ENCODE peak calls at places on chromosomes 13 and 19, in nine cellular contexts. F is left cardiac atrium; M is neuronal stem cell; C is activated naive CD8-positive, alpha-beta T cell treated with anti-CD3 and anti-CD28 coated beads, Interleukin-2, amount 50 U/mL, for 24 hours; Y is activated naive CD4-positive, alpha-beta T cell treated with anti-CD3 and anti-CD28 coated beads for 36 hours; O is T-helper 2 cell; B is dorsolateral prefrontal cortex; K is B cell; Q is type B pancreatic cell. N is an unnamed sample.

GRCh38 chr13:48235100-48235813 is 2.3 kb downstream of the ITM2B start:
- DNase-seq in F (no peak), M (no peak), C (no peak), Y (peak), O (peak), B (peak), K (no peak), Q (no peak), N (no peak)

GRCh38 chr19:54154603-54155345 is 4.7 kb downstream of the LENG1 start:
- DNase-seq in F (no peak), M (no peak), C (no peak), Y (peak), O (peak), B (no peak), K (no peak), Q (no peak), N (no peak)

GRCh38 chr19:10289836-10290438 is at the start of gene ICAM5:
- DNase-seq in F (no peak), M (no peak), C (peak), Y (no peak), O (no peak), B (no peak), K (peak), Q (no peak), N (no peak)

GRCh38 chr13:76976929-76977328 is 15.0 kb upstream of the CLN5 start:
- DNase-seq in F (no peak), M (no peak), C (no peak), Y (no peak), O (no peak), B (no peak), K (no peak), Q (no peak), N (no peak)

GRCh38 chr13:22883262-22883840 is 297.4 kb upstream of the SGCG start:
- DNase-seq in F (no peak), M (no peak), C (no peak), Y (no peak), O (no peak), B (no peak), K (no peak), Q (no peak), N (no peak)

GRCh38 chr19:29681422-29682235 is 16.4 kb downstream of the PLEKHF1 start:
- DNase-seq in F (no peak), M (no peak), C (no peak), Y (no peak), O (no peak), B (no peak), K (no peak), Q (no peak), N (no peak)

GRCh38 chr19:28737021-28737525 is 475.9 kb downstream of the UQCRFS1 start:
- DNase-seq in F (no peak), M (no peak), C (no peak), Y (peak), O (no peak), B (no peak), K (no peak), Q (no peak), N (no peak)

GRCh38 chr19:35757231-35757748 is 461 bp upstream of the HSPB6 start:
- DNase-seq in F (peak), M (no peak), C (peak), Y (peak), O (no peak), B (peak), K (no peak), Q (no peak), N (no peak)

GRCh38 chr19:48900477-48901452 is 653 bp downstream of the NUCB1 start:
- DNase-seq in F (no peak), M (no peak), C (peak), Y (peak), O (no peak), B (no peak), K (no peak), Q (no peak), N (no peak)

GRCh38 chr19:43688059-43688763 is 18.2 kb upstream of the PLAUR start:
- DNase-seq in F (no peak), M (no peak), C (no peak), Y (no peak), O (no peak), B (no peak), K (no peak), Q (no peak), N (no peak)

GRCh38 chr13:92126399-92126798 is 728.0 kb downstream of the GPC5 start:
- DNase-seq in F (no peak), M (no peak), C (no peak), Y (no peak), O (no peak), B (no peak), K (no peak), Q (no peak), N (no peak)

GRCh38 chr13:21736926-21737325 is 66.1 kb downstream of the FGF9 start:
- DNase-seq in F (no peak), M (no peak), C (no peak), Y (no peak), O (no peak), B (no peak), K (no peak), Q (no peak), N (no peak)

GRCh38 chr19:55383789-55384575 is at the start of gene TMEM238:
- DNase-seq in F (peak), M (peak), C (peak), Y (peak), O (no peak), B (peak), K (peak), Q (no peak), N (peak)

GRCh38 chr19:31262673-31263308 is 86.4 kb downstream of the TSHZ3 start:
- DNase-seq in F (no peak), M (no peak), C (no peak), Y (no peak), O (no peak), B (no peak), K (no peak), Q (peak), N (no peak)

GRCh38 chr13:21676611-21677021 is 5.7 kb downstream of the FGF9 start:
- DNase-seq in F (no peak), M (peak), C (peak), Y (peak), O (no peak), B (peak), K (no peak), Q (no peak), N (no peak)

GRCh38 chr19:38162632-38163031 is 61.4 kb downstream of the DPF1 start:
- DNase-seq in F (no peak), M (no peak), C (no peak), Y (no peak), O (no peak), B (no peak), K (no peak), Q (no peak), N (no peak)

GRCh38 chr13:94236876-94237275 is 242.6 kb downstream of the DCT start:
- DNase-seq in F (no peak), M (no peak), C (no peak), Y (peak), O (no peak), B (no peak), K (no peak), Q (no peak), N (no peak)

GRCh38 chr13:47672982-47673670 is 327.9 kb downstream of the SUCLA2 start:
- DNase-seq in F (peak), M (no peak), C (no peak), Y (no peak), O (no peak), B (no peak), K (no peak), Q (no peak), N (no peak)

GRCh38 chr19:57709616-57710015 is 612 bp upstream of the ZNF154 start:
- DNase-seq in F (no peak), M (no peak), C (no peak), Y (no peak), O (no peak), B (no peak), K (no peak), Q (peak), N (no peak)

GRCh38 chr19:48695743-48696352 is at the start of gene FUT2:
- DNase-seq in F (no peak), M (no peak), C (no peak), Y (no peak), O (no peak), B (peak), K (no peak), Q (no peak), N (no peak)

GRCh38 chr19:47704024-47704423 is 9.2 kb upstream of the EHD2 start:
- DNase-seq in F (no peak), M (no peak), C (no peak), Y (no peak), O (no peak), B (no peak), K (no peak), Q (no peak), N (no peak)

GRCh38 chr19:35717665-35718344 is at the start of gene KMT2B:
- DNase-seq in F (no peak), M (no peak), C (peak), Y (no peak), O (no peak), B (no peak), K (peak), Q (peak), N (no peak)

GRCh38 chr19:13127051-13127450 is 9.0 kb downstream of the NACC1 start:
- DNase-seq in F (no peak), M (no peak), C (no peak), Y (no peak), O (no peak), B (no peak), K (no peak), Q (no peak), N (no peak)

GRCh38 chr19:44657211-44657921 is 13.7 kb downstream of the PVR start:
- DNase-seq in F (peak), M (peak), C (peak), Y (peak), O (no peak), B (peak), K (peak), Q (peak), N (no peak)

GRCh38 chr13:33169273-33169980 is 116.1 kb downstream of the STARD13 start:
- DNase-seq in F (no peak), M (no peak), C (no peak), Y (no peak), O (no peak), B (no peak), K (no peak), Q (no peak), N (peak)

GRCh38 chr19:40512473-40513344 is 45.9 kb downstream of the SPTBN4 start:
- DNase-seq in F (no peak), M (peak), C (no peak), Y (no peak), O (no peak), B (peak), K (no peak), Q (no peak), N (no peak)

GRCh38 chr13:29676941-29677452 is 81.5 kb upstream of the SLC7A1 start:
- DNase-seq in F (no peak), M (no peak), C (no peak), Y (no peak), O (no peak), B (peak), K (no peak), Q (no peak), N (no peak)

GRCh38 chr19:49554701-49555181 is 25.6 kb downstream of the NOSIP start:
- DNase-seq in F (peak), M (no peak), C (peak), Y (peak), O (peak), B (no peak), K (no peak), Q (no peak), N (peak)

GRCh38 chr19:10712754-10713153 is 5.1 kb upstream of the DNM2 start:
- DNase-seq in F (no peak), M (no peak), C (no peak), Y (no peak), O (no peak), B (no peak), K (peak), Q (no peak), N (no peak)

GRCh38 chr19:44557933-44558332 is 28.5 kb upstream of the CEACAM20 start:
- DNase-seq in F (no peak), M (no peak), C (no peak), Y (no peak), O (no peak), B (no peak), K (no peak), Q (no peak), N (no peak)

GRCh38 chr13:42041684-42042035 is 6.8 kb upstream of the DGKH start:
- DNase-seq in F (peak), M (peak), C (no peak), Y (no peak), O (no peak), B (peak), K (peak), Q (no peak), N (no peak)

GRCh38 chr13:25874907-25875306 is 176.9 kb downstream of the SHISA2 start:
- DNase-seq in F (no peak), M (no peak), C (peak), Y (peak), O (peak), B (no peak), K (no peak), Q (no peak), N (no peak)

GRCh38 chr13:97945792-97946419 is 7.6 kb upstream of the IPO5 start:
- DNase-seq in F (no peak), M (no peak), C (no peak), Y (peak), O (no peak), B (no peak), K (no peak), Q (no peak), N (no peak)

N was measured in pulmonary artery endothelial cell.